ENCODE peak calls at places on chromosomes 13 and 19, in nine cellular contexts. W is HCT116, D is GM23338, Z is HepG2, A is prostate gland, O is stomach, Y is sigmoid colon, I is breast epithelium, E is Panc1. C is an unnamed sample.

GRCh38 chr13:41418027-41418426 is 39.3 kb upstream of the RGCC start:
- DNase-seq in D (no peak), I (no peak), Z (no peak), Y (no peak), A (no peak), W (no peak), O (no peak), E (no peak), C (no peak)

GRCh38 chr13:45702088-45702487 is at the start of gene CBY2:
- DNase-seq in O (no peak), W (no peak), A (no peak), Z (no peak), I (no peak), D (no peak), Y (no peak), E (no peak), C (no peak)

GRCh38 chr13:45749026-45749759 is 47.1 kb downstream of the CBY2 start:
- DNase-seq in O (no peak), D (no peak), Z (no peak), I (no peak), E (no peak), W (no peak), Y (no peak), A (no peak), C (no peak)

GRCh38 chr13:97221989-97222700 is at the start of gene MBNL2:
- DNase-seq in D (peak), I (peak), Y (peak), O (peak), W (peak), Z (peak), E (peak), A (peak), C (peak)

GRCh38 chr13:45658586-45659235 is 43.2 kb upstream of the ERICH6B start:
- DNase-seq in Y (no peak), O (no peak), Z (no peak), A (no peak), D (no peak), I (no peak), W (no peak), E (no peak), C (no peak)

GRCh38 chr19:58093071-58093470 is 5.0 kb downstream of the ZSCAN18 start:
- DNase-seq in W (no peak), D (no peak), A (no peak), I (no peak), Y (no peak), E (no peak), Z (no peak), O (no peak), C (no peak)

GRCh38 chr19:7676854-7677253 is at the start of gene MCEMP1:
- DNase-seq in O (no peak), A (no peak), D (no peak), Y (no peak), Z (no peak), E (no peak), W (no peak), I (no peak), C (no peak)

GRCh38 chr19:47459477-47459876 is 12.2 kb downstream of the SLC8A2 start:
- DNase-seq in O (no peak), D (no peak), E (no peak), W (no peak), I (no peak), Z (no peak), Y (no peak), A (no peak), C (no peak)

GRCh38 chr13:53343345-53343744 is 314.7 kb downstream of the OLFM4 start:
- DNase-seq in O (no peak), Z (no peak), W (no peak), Y (no peak), D (peak), I (no peak), E (no peak), A (no peak), C (no peak)

GRCh38 chr19:18736415-18737336 is 53.2 kb downstream of the CRTC1 start:
- DNase-seq in O (peak), I (peak), Z (no peak), E (no peak), Y (no peak), D (no peak), A (no peak), W (no peak), C (no peak)

GRCh38 chr13:88544836-88545235 is 873.7 kb downstream of the SLITRK5 start:
- DNase-seq in O (no peak), I (no peak), Y (no peak), D (no peak), Z (no peak), A (no peak), E (no peak), W (no peak), C (no peak)

GRCh38 chr13:59345316-59345715 is 818.4 kb downstream of the DIAPH3 start:
- DNase-seq in O (no peak), Z (no peak), Y (peak), I (no peak), E (no peak), D (no peak), A (no peak), W (no peak), C (no peak)

GRCh38 chr19:3210347-3211017 is 14.0 kb upstream of the CELF5 start:
- DNase-seq in A (no peak), W (peak), Z (peak), D (peak), I (no peak), Y (no peak), E (peak), O (peak), C (no peak)

GRCh38 chr19:6765738-6766356 is 1.4 kb downstream of the SH2D3A start:
- DNase-seq in O (peak), A (peak), I (peak), Z (peak), D (peak), W (peak), Y (no peak), E (no peak), C (peak)

GRCh38 chr13:112583592-112584277 is 4.2 kb downstream of the TUBGCP3 start:
- DNase-seq in O (no peak), W (no peak), A (no peak), Y (no peak), D (no peak), E (no peak), Z (no peak), I (no peak), C (no peak)

GRCh38 chr19:754530-754929 is 3.6 kb downstream of the MISP start:
- DNase-seq in O (no peak), W (no peak), A (no peak), Y (no peak), D (no peak), E (no peak), I (no peak), Z (no peak), C (no peak)

GRCh38 chr13:75691183-75691582 is 55.1 kb downstream of the LMO7 start:
- DNase-seq in W (no peak), I (no peak), Z (peak), Y (no peak), O (no peak), E (peak), A (no peak), D (no peak), C (no peak)

GRCh38 chr19:47729468-47729798 is 15.9 kb upstream of the NOP53 start:
- DNase-seq in O (peak), W (peak), A (peak), I (peak), Z (no peak), D (peak), Y (peak), E (peak), C (no peak)

GRCh38 chr19:5352229-5352763 is 11.7 kb upstream of the PTPRS start:
- DNase-seq in I (no peak), E (no peak), O (no peak), D (peak), Y (no peak), Z (no peak), A (no peak), W (peak), C (no peak)

GRCh38 chr19:48053856-48054255 is 10.0 kb upstream of the CABP5 start:
- DNase-seq in W (no peak), D (no peak), A (no peak), O (no peak), Y (no peak), I (no peak), Z (no peak), E (no peak), C (no peak)

GRCh38 chr19:49559928-49560327 is 20.4 kb downstream of the NOSIP start:
- DNase-seq in A (no peak), Y (no peak), O (no peak), Z (no peak), W (no peak), I (no peak), D (peak), E (no peak), C (no peak)

GRCh38 chr13:80824231-80824630 is 483.3 kb upstream of the SPRY2 start:
- DNase-seq in D (no peak), Y (no peak), A (no peak), W (no peak), E (no peak), I (no peak), Z (no peak), O (no peak), C (no peak)

GRCh38 chr19:17052439-17052838 is 22.8 kb downstream of the HAUS8 start:
- DNase-seq in Y (no peak), I (no peak), A (peak), E (no peak), O (peak), W (peak), Z (no peak), D (peak), C (no peak)

GRCh38 chr13:97134364-97135095 is 87.6 kb upstream of the MBNL2 start:
- DNase-seq in Z (no peak), Y (no peak), O (no peak), D (no peak), E (no peak), W (no peak), A (no peak), I (no peak), C (no peak)

GRCh38 chr13:47862841-47863240 is 138.2 kb downstream of the SUCLA2 start:
- DNase-seq in D (no peak), I (no peak), E (no peak), Y (no peak), A (no peak), W (no peak), Z (no peak), O (no peak), C (no peak)

GRCh38 chr19:33071887-33072286 is 7.2 kb upstream of the RHPN2 start:
- DNase-seq in E (no peak), A (no peak), Z (no peak), W (no peak), I (no peak), D (no peak), O (no peak), Y (no peak), C (no peak)

GRCh38 chr19:13692096-13692495 is 72.2 kb upstream of the MRI1 start:
- DNase-seq in I (no peak), Z (no peak), W (no peak), Y (no peak), A (no peak), E (no peak), D (no peak), O (no peak), C (no peak)

GRCh38 chr19:14404322-14404721 is 14.8 kb downstream of the DDX39A start:
- DNase-seq in Y (no peak), A (no peak), D (no peak), Z (no peak), E (no peak), I (no peak), O (no peak), W (no peak), C (no peak)

GRCh38 chr13:41284512-41285288 is 21.3 kb upstream of the MTRF1 start:
- DNase-seq in Z (peak), W (peak), E (peak), A (no peak), I (no peak), D (no peak), O (peak), Y (no peak), C (no peak)

GRCh38 chr13:99614465-99614885 is 113.2 kb downstream of the TM9SF2 start:
- DNase-seq in O (peak), E (no peak), W (no peak), I (no peak), D (peak), A (peak), Z (peak), Y (no peak), C (no peak)

GRCh38 chr19:45403781-45404556 is 900 bp downstream of the PPP1R13L start:
- DNase-seq in Y (peak), I (peak), O (peak), A (peak), Z (peak), W (no peak), E (no peak), D (peak), C (no peak)

GRCh38 chr13:64410654-64411053 is 2819.5 kb downstream of the PCDH9 start:
- DNase-seq in D (no peak), Z (no peak), Y (no peak), W (no peak), O (no peak), A (no peak), I (no peak), E (no peak), C (no peak)

GRCh38 chr19:50652722-50653121 is 3.5 kb downstream of the C19orf81 start:
- DNase-seq in E (no peak), Y (no peak), O (no peak), I (no peak), W (no peak), D (no peak), Z (no peak), A (no peak), C (no peak)

GRCh38 chr13:99265823-99266426 is 7.7 kb upstream of the GPR18 start:
- DNase-seq in A (no peak), Z (peak), D (peak), W (peak), Y (no peak), E (peak), I (no peak), O (no peak), C (no peak)

GRCh38 chr19:1610579-1610978 is 5.3 kb upstream of the UQCR11 start:
- DNase-seq in O (no peak), W (no peak), Y (no peak), Z (no peak), D (no peak), E (no peak), I (no peak), A (no peak), C (no peak)

GRCh38 chr19:16508546-16508945 is 12.4 kb downstream of the C19orf44 start:
- DNase-seq in D (no peak), W (no peak), A (no peak), O (no peak), I (no peak), Y (no peak), E (no peak), Z (no peak), C (no peak)

GRCh38 chr13:44903596-44903995 is 85.7 kb downstream of the NUFIP1 start:
- DNase-seq in W (no peak), A (no peak), Y (peak), Z (no peak), D (no peak), I (no peak), O (peak), E (no peak), C (peak)

GRCh38 chr19:18913466-18913865 is 5.7 kb downstream of the COPE start:
- DNase-seq in O (no peak), E (no peak), Y (no peak), D (no peak), Z (no peak), A (no peak), I (no peak), W (no peak), C (no peak)

GRCh38 chr19:19554074-19555023 is 16.3 kb downstream of the CILP2 start:
- DNase-seq in I (no peak), Z (no peak), D (peak), E (no peak), W (no peak), O (peak), Y (no peak), A (no peak), C (no peak)

GRCh38 chr13:35716186-35716585 is 239.7 kb upstream of the MAB21L1 start:
- DNase-seq in D (no peak), E (no peak), O (no peak), Y (peak), I (no peak), Z (no peak), A (no peak), W (no peak), C (no peak)

GRCh38 chr19:38073806-38074685 is 150.0 kb downstream of the DPF1 start:
- DNase-seq in W (no peak), Y (no peak), A (no peak), Z (peak), O (no peak), D (peak), E (no peak), I (no peak), C (no peak)
- TF ChIP-seq CTCF in W (no peak), Y (no peak), A (no peak), Z (peak), O (no peak), D (peak), E (no peak), I (no peak), C (no peak)

DNA sequence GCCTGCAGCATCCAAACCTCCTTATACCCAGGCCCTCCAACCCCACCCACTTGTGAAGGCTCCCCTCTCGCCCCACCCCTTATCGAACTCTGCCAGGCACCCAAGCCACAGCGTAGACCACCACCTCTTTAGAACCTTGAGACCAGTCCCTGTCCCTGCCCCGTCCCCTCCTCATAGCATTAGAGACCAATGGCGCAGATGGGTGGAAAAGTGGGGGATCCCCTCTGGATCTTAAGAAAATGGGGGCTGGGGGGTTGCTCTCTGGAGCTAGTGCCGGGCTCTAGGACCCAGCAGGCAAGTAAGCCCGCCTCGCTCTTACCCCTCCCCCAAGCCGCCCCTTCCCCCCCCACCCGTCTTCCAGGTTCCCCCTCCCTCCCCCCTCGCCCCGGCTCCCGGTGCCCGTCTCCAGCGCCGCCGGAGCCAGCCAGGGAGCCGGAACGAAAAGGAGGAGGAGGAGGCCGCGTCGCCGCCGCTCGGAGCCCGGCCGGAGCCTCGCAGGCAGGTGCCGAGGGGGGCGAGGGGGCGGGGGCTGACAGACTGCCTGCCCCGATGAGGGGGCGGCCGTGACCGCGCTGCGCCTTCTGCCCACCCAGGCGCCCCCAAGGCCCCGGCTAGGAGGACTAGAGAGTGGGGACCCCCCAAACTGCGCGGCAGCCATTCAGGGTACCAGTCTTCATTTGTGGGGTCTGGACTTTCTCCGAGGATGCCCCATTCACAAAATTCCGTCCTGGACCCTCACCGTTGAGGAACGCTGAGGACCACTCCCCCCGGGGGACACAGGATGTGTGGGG is at the start of gene SPRED3:
- DNase-seq in Y (no peak), A (peak), Z (no peak), W (no peak), I (no peak), D (peak), E (no peak), O (peak), C (no peak)
- TF ChIP-seq POLR2AphosphoS5 in Y (no peak), A (no peak), Z (no peak), W (no peak), I (no peak), D (peak), E (no peak), O (no peak), C (no peak)

GRCh38 chr13:49498211-49498610 is 2.5 kb downstream of the PHF11 start:
- DNase-seq in O (no peak), Z (no peak), D (no peak), E (no peak), Y (no peak), I (no peak), W (no peak), A (no peak), C (no peak)

GRCh38 chr13:49502954-49503353 is 7.2 kb downstream of the PHF11 start:
- DNase-seq in E (no peak), Z (no peak), Y (peak), W (no peak), D (no peak), I (no peak), A (no peak), O (no peak), C (no peak)

GRCh38 chr13:49499889-49500660 is 4.3 kb downstream of the PHF11 start:
- DNase-seq in Z (no peak), O (no peak), I (no peak), W (no peak), A (no peak), E (no peak), D (no peak), Y (no peak), C (no peak)

GRCh38 chr13:49503951-49504350 is 8.2 kb downstream of the PHF11 start:
- DNase-seq in W (no peak), O (no peak), A (no peak), E (no peak), Z (no peak), D (no peak), I (no peak), Y (no peak), C (no peak)
- TF ChIP-seq CTCF in W (no peak), O (no peak), A (no peak), E (no peak), Z (no peak), D (no peak), I (no peak), Y (no peak), C (no peak)

GRCh38 chr19:38003427-38004099 is 96.6 kb downstream of the SIPA1L3 start:
- DNase-seq in E (no peak), O (peak), Y (peak), A (peak), W (no peak), D (peak), Z (no peak), I (peak), C (peak)

GRCh38 chr19:37997911-37998344 is 90.9 kb downstream of the SIPA1L3 start:
- DNase-seq in A (no peak), Y (no peak), I (no peak), D (no peak), W (peak), E (peak), O (no peak), Z (no peak), C (no peak)

GRCh38 chr19:38001158-38001781 is 94.3 kb downstream of the SIPA1L3 start:
- DNase-seq in O (no peak), E (no peak), Y (no peak), I (no peak), W (no peak), Z (no peak), D (no peak), A (no peak), C (no peak)

GRCh38 chr19:37998801-37999308 is 91.8 kb downstream of the SIPA1L3 start:
- DNase-seq in O (no peak), E (no peak), I (no peak), A (no peak), Y (no peak), D (no peak), W (no peak), Z (no peak), C (no peak)

DNA sequence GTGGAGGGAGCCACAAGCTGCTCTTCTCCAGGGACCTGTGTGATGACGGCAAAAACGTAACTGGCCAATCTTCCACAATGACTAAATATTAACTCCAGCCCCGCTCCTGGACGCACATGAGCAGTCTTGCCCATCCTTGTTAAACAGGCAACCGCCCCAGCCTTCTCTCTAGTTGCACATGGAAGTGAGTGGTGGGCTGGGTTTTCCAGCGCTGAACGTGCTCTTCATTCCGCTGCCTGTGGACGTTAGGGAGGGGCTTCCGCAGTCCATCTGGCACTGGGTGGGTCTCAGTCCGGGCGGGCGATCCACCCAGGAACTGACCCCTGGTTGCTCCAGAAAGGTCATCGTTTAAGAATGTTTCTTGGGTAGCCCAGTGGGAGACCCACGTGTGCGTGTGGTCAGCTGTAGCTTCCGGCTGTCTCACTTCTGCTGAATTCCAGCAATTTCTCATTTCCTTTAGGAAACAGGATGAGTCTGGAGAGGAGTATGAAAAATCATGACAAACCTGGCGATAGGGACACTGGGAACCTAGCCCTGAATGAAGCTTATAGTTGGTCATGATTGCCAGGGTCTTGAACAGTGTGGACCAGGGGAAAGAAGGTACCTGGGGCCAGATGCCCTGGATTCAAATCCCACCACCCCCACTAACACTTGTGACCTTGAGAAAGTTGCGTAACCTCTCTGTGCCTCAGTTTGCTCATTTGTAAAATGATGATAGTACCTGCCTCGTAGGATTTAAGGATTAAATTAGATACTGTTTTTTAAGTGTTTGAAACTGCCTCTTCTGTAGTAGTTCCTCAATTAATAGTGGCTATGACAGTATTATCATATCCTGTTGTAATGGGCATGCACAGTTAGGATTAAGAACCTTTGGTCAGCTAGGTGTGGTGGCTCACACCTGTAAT is 92.6 kb downstream of the SIPA1L3 start:
- DNase-seq in A (no peak), D (no peak), Y (peak), I (no peak), Z (no peak), E (peak), O (no peak), W (peak), C (no peak)
- TF ChIP-seq POLR2AphosphoS5 in A (no peak), D (no peak), Y (no peak), I (peak), Z (no peak), E (no peak), O (no peak), W (no peak), C (no peak)